ENCODE peak calls at places on chromosomes 12 and 14, in nine cellular contexts. N is progenitor cell of endocrine pancreas; W is epithelial cell of esophagus; A is hepatocyte; L is tibial nerve; P is lower leg skin; K is CD8-positive, alpha-beta T cell; U is GM13977; D is HCT116. Z is an unnamed sample.
A peak's percentile ranks its signal among the peaks of the same experiment; 100 is the strongest.

GRCh38 chr14:57870686-57871457 is 5.0 kb upstream of the SLC35F4 start:
- DNase-seq in N (no peak), W (no peak), A (no peak), L (no peak), P (no peak), K (no peak), U (no peak), D (no peak), Z (no peak)

GRCh38 chr12:56462565-56462964 is 5.8 kb upstream of the SPRYD4 start:
- DNase-seq in N (no peak), W (no peak), A (no peak), L (no peak), P (no peak), K (no peak), U (no peak), D (no peak), Z (no peak)

GRCh38 chr14:53209370-53209769 is 56.2 kb upstream of the DDHD1 start:
- DNase-seq in N (no peak), W (no peak), A (no peak), L (no peak), P (no peak), K (no peak), U (no peak), D (no peak), Z (no peak)

GRCh38 chr12:29133141-29133540 is 15.9 kb upstream of the FAR2 start:
- DNase-seq in N (no peak), W (no peak), A (no peak), L (no peak), P (no peak), K (no peak), U (no peak), D (no peak), Z (no peak)

GRCh38 chr12:57473392-57473791 is 6.3 kb downstream of the ARHGAP9 start:
- DNase-seq in N (no peak), W (no peak), A (no peak), L (no peak), P (no peak), K (no peak), U (no peak), D (no peak), Z (no peak)

GRCh38 chr14:64620910-64621309 is 71.1 kb downstream of the PPP1R36 start:
- DNase-seq in N (no peak), W (peak; percentile 99), A (no peak), L (no peak), P (no peak), K (no peak), U (no peak), D (no peak), Z (no peak)

GRCh38 chr14:95496690-95497241 is 19.7 kb downstream of the SYNE3 start:
- DNase-seq in N (no peak), W (no peak), A (peak; percentile 53), L (no peak), P (no peak), K (no peak), U (no peak), D (no peak), Z (no peak)

GRCh38 chr12:106249411-106250135 is 1.8 kb upstream of the CKAP4 start:
- DNase-seq in N (no peak), W (no peak), A (no peak), L (no peak), P (no peak), K (no peak), U (peak; percentile 45), D (no peak), Z (no peak)

GRCh38 chr14:79274641-79275366 is 936.5 kb downstream of the DIO2 start:
- DNase-seq in N (no peak), W (no peak), A (no peak), L (no peak), P (no peak), K (no peak), U (no peak), D (no peak), Z (no peak)

GRCh38 chr14:105091335-105092123 is 26.3 kb upstream of the GPR132 start:
- DNase-seq in N (no peak), W (peak; percentile 92), A (peak; percentile 69), L (no peak), P (peak; percentile 78), K (no peak), U (no peak), D (peak; percentile 77), Z (peak; percentile 93)

GRCh38 chr12:111428728-111429175 is 23.0 kb downstream of the SH2B3 start:
- DNase-seq in N (no peak), W (no peak), A (no peak), L (no peak), P (no peak), K (no peak), U (no peak), D (no peak), Z (no peak)

GRCh38 chr14:67265131-67265530 is 23.9 kb downstream of the PALS1 start:
- DNase-seq in N (no peak), W (peak; percentile 11), A (peak; percentile 21), L (no peak), P (no peak), K (no peak), U (no peak), D (no peak), Z (peak; percentile 20)

GRCh38 chr12:74689071-74689655 is 151.5 kb downstream of the ATXN7L3B start:
- DNase-seq in N (no peak), W (peak; percentile 64), A (peak; percentile 68), L (no peak), P (no peak), K (no peak), U (no peak), D (peak; percentile 47), Z (no peak)

GRCh38 chr12:23084236-23084995 is 459.4 kb downstream of the ETNK1 start:
- DNase-seq in N (no peak), W (peak; percentile 99), A (peak; percentile 38), L (no peak), P (no peak), K (no peak), U (no peak), D (no peak), Z (peak; percentile 62)

GRCh38 chr12:106758349-106758951 is 16.0 kb upstream of the RIC8B start:
- DNase-seq in N (no peak), W (no peak), A (no peak), L (no peak), P (no peak), K (no peak), U (no peak), D (no peak), Z (no peak)

GRCh38 chr12:46299846-46300245 is 31.0 kb upstream of the SLC38A1 start:
- DNase-seq in N (no peak), W (no peak), A (no peak), L (no peak), P (no peak), K (no peak), U (no peak), D (no peak), Z (no peak)

GRCh38 chr12:128318946-128319345 is 52.0 kb downstream of the TMEM132C start:
- DNase-seq in N (no peak), W (no peak), A (no peak), L (no peak), P (no peak), K (no peak), U (no peak), D (no peak), Z (no peak)

GRCh38 chr12:131459666-131460365 is 251.1 kb upstream of the SFSWAP start:
- DNase-seq in N (no peak), W (no peak), A (no peak), L (no peak), P (no peak), K (no peak), U (no peak), D (no peak), Z (no peak)

GRCh38 chr12:46892887-46893286 is 67.1 kb upstream of the SLC38A4 start:
- DNase-seq in N (no peak), W (no peak), A (no peak), L (no peak), P (no peak), K (no peak), U (no peak), D (no peak), Z (no peak)

DNA sequence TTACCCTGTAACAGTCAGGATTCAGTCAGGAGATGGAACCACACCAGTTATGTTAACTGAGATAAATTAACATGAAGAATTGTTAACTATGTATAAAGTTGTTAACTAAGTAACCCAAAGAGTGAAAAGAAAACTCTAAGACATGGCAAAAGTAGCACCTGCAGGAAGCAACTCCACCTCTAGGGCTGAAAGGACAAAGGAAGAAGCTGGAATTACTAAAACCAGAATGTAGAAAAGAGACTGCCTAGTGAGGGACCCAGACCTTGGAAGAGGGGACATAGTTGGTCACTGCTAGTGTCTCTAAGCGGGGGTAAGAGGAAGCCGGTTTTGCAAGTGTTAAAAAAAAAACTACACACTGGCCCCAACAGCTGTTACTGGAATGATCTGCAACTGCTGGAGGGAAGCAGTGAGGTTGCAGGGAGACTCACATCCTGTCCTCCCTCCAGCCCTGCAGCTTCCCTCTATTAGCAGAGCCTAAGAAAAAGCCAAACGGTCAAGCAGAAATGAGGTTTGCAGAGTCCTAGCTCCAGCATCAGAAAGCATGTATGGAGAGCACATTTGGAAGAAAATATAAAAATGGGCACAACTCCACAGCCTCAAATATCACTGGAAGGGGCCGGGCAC is 39.7 kb downstream of the GPR135 start:
- DNase-seq in N (no peak), W (no peak), A (no peak), L (no peak), P (no peak), K (no peak), U (no peak), D (no peak), Z (no peak)
- TF ChIP-seq CTCF in N (no peak), W (no peak), A (no peak), L (no peak), P (no peak), K (no peak), U (no peak), D (no peak), Z (no peak)

GRCh38 chr12:55051197-55051920 is 31.6 kb downstream of the NEUROD4 start:
- DNase-seq in N (no peak), W (peak; percentile 55), A (no peak), L (no peak), P (no peak), K (no peak), U (no peak), D (no peak), Z (no peak)
- TF ChIP-seq CTCF in N (no peak), W (no peak), A (no peak), L (no peak), P (no peak), K (no peak), U (no peak), D (no peak), Z (no peak)

GRCh38 chr12:77153706-77154105 is 88.3 kb upstream of the E2F7 start:
- DNase-seq in N (no peak), W (peak; percentile 4), A (no peak), L (no peak), P (no peak), K (no peak), U (no peak), D (no peak), Z (no peak)

GRCh38 chr12:77151030-77151429 is 85.7 kb upstream of the E2F7 start:
- DNase-seq in N (no peak), W (peak; percentile 73), A (no peak), L (no peak), P (no peak), K (no peak), U (no peak), D (no peak), Z (peak; percentile 21)

GRCh38 chr12:77152623-77153193 is 87.3 kb upstream of the E2F7 start:
- DNase-seq in N (no peak), W (peak; percentile 52), A (peak; percentile 59), L (no peak), P (no peak), K (no peak), U (no peak), D (peak; percentile 22), Z (peak; percentile 12)
- TF ChIP-seq CTCF in N (peak; percentile 65), W (peak; percentile 61), A (peak; percentile 74), L (peak; percentile 56), P (no peak), K (no peak), U (peak; percentile 31), D (peak; percentile 50), Z (peak; percentile 64)

GRCh38 chr12:5088586-5089264 is 45.0 kb downstream of the KCNA5 start:
- DNase-seq in N (no peak), W (no peak), A (peak; percentile 39), L (no peak), P (no peak), K (no peak), U (no peak), D (no peak), Z (peak; percentile 12)
- TF ChIP-seq CTCF in N (no peak), W (no peak), A (no peak), L (no peak), P (no peak), K (no peak), U (no peak), D (no peak), Z (no peak)